ENCODE peak calls at places on chromosome 3, in five cellular contexts. E is IMR-90, N is mesendoderm, P is mesenchymal stem cell, Y is H1. D is an unnamed sample.

GRCh38 chr3:38039101-38039898 is at the start of gene DLEC1:
- DNase-seq in E (peak; percentile 46), N (peak; percentile 93), P (peak; percentile 69), Y (peak; percentile 68), D (peak; percentile 64)

GRCh38 chr3:151971814-151972579 is 98.6 kb downstream of the SUCNR1 start:
- DNase-seq in E (peak; percentile 16), N (peak; percentile 59), P (no peak), Y (no peak), D (no peak)

GRCh38 chr3:30439451-30440053 is 166.8 kb upstream of the TGFBR2 start:
- DNase-seq in E (no peak), N (no peak), P (no peak), Y (no peak), D (no peak)

GRCh38 chr3:119388577-119388976 is 74.8 kb downstream of the TMEM39A start:
- DNase-seq in E (no peak), N (peak; percentile 25), P (no peak), Y (no peak), D (no peak)

GRCh38 chr3:169812844-169813677 is at the start of the genes LRRC34 and LRRIQ4:
- DNase-seq in E (peak; percentile 43), N (peak; percentile 92), P (peak; percentile 77), Y (peak; percentile 83), D (peak; percentile 40)

GRCh38 chr3:31546152-31546551 is 13.4 kb downstream of the STT3B start:
- DNase-seq in E (peak; percentile 32), N (peak; percentile 62), P (peak; percentile 37), Y (no peak), D (no peak)

GRCh38 chr3:142211034-142211433 is 14.4 kb downstream of the GK5 start:
- DNase-seq in E (no peak), N (peak; percentile 68), P (peak; percentile 5), Y (no peak), D (no peak)

GRCh38 chr3:149473314-149473990 is 1.0 kb upstream of the TM4SF4 start:
- DNase-seq in E (peak; percentile 85), N (no peak), P (peak; percentile 57), Y (no peak), D (no peak)

GRCh38 chr3:162441716-162442115 is 945.1 kb downstream of the OTOL1 start:
- DNase-seq in E (no peak), N (no peak), P (peak; percentile 4), Y (no peak), D (no peak)

GRCh38 chr3:125052671-125053303 is 3.0 kb downstream of the HEG1 start:
- DNase-seq in E (peak; percentile 92), N (peak; percentile 65), P (peak; percentile 92), Y (no peak), D (no peak)

GRCh38 chr3:46717447-46718231 is at the start of gene PRSS50:
- DNase-seq in E (no peak), N (peak; percentile 72), P (no peak), Y (no peak), D (no peak)

GRCh38 chr3:37097776-37098175 is 76.6 kb downstream of the LRRFIP2 start:
- DNase-seq in E (no peak), N (no peak), P (no peak), Y (no peak), D (no peak)

GRCh38 chr3:141346839-141347238 is 21.5 kb upstream of the ZBTB38 start:
- DNase-seq in E (peak; percentile 44), N (no peak), P (no peak), Y (no peak), D (no peak)

DNA sequence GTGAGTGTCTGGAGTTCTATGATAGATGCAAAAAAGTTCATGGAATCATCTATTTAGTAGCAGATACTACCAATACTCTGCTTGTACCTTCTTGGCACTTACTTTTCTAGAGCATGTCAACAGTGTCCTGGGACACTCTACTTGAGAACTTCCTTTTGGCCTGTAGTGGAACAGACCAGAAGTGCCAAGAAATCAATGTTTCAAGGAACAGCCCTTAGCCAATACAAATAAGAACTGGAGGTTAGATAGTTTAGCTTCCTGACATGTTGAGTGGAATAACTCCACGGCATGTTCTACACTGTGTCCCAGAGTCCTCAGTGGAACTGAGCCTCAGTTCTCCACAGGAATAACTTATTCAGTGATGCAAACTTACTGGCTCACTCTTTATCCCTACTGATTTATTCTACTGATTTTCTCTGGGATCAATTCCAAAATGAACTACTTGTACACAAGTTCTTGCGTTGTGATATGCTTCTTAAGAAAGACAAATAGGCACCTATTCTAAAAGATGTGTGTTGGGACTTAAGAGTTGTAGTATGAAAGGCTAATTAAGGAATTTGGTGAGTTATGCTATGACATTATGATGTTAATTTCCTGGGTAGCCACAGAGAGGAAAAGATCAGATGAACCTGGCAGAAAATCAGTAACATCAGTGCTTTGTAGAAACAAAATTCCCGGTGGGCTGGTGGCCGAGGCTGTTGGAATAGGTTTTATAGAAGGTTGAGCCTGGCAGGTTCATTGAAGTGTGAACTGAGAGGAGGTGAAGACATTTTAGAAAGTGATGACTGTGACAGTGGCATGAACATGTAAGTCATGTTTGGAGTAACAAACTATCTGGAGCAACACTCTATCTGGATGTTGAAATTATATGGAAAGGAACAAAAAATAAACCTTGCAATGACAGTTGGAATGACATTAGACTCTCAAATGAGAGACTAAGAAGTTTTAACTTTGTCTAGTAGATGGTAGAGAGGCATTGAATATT is 101.8 kb upstream of the RBMS3 start:
- DNase-seq in E (no peak), N (no peak), P (no peak), Y (no peak), D (no peak)
- H3K27ac ChIP-seq in E (no peak overlapping the region), N (no peak overlapping the region), P (no peak overlapping the region), Y (no peak overlapping the region), D (no peak overlapping the region)

GRCh38 chr3:134084230-134084950 is 54.7 kb upstream of the SLCO2A1 start:
- DNase-seq in E (no peak), N (no peak), P (no peak), Y (no peak), D (no peak)
- H3K18ac ChIP-seq in E (no peak overlapping the region), N (no peak overlapping the region), P (no peak overlapping the region), Y (no peak overlapping the region), D (no peak overlapping the region)

DNA sequence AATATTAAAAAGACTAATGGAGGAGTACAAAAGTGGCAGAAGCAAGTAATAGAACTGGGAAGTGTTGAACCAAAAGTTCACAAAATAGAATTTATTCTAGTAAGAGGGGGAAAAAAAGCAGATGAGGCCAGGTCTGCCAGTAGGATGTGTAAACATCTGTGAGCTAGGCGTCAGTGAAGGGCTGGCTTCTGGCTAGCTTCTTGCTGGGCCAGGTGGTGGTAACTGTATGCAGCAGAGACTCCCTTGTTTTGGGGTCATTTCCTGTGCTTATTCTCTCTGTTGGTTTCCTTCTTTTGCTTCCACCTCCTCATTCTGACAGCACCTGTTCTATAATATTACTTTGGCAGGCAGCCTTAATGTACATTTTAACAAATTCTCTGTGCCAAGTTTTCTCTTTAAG is 319.1 kb upstream of the NAALADL2 start:
- DNase-seq in E (no peak), N (peak; percentile 77), P (no peak), Y (peak; percentile 19), D (no peak)
- H3K4me2 ChIP-seq in E (no peak overlapping the region), N (no peak overlapping the region), P (no peak overlapping the region), Y (peak overlapping the region; percentile 60), D (no peak overlapping the region)

GRCh38 chr3:100708644-100708988 is 678 bp upstream of the TFG start:
- DNase-seq in E (no peak), N (no peak), P (no peak), Y (no peak), D (no peak)
- H3K27ac ChIP-seq in E (no peak overlapping the region), N (no peak overlapping the region), P (peak overlapping the region; percentile 87), Y (no peak overlapping the region), D (peak overlapping the region; percentile 99)

DNA sequence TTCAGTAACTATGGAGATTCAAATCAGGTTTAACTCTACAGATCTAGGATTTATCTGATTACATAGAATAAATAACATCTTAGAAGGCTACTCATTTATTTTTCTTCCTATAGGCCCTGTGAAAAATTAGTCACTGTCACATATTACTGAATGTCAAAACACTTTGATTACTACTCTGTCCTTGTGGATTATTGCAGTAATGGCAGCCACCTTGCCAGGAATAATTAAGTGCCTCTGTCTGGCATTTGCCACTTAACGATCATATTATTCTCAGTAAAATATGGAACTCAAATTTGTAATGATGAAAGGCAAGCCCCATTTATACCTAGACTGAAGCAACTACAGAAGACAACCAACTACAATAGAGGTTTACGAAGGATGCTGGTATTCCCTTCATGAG is 596.3 kb upstream of the ARPP21 start:
- DNase-seq in E (no peak), N (no peak), P (no peak), Y (no peak), D (no peak)
- H3K18ac ChIP-seq in E (no peak overlapping the region), N (no peak overlapping the region), P (no peak overlapping the region), Y (no peak overlapping the region), D (no peak overlapping the region)

DNA sequence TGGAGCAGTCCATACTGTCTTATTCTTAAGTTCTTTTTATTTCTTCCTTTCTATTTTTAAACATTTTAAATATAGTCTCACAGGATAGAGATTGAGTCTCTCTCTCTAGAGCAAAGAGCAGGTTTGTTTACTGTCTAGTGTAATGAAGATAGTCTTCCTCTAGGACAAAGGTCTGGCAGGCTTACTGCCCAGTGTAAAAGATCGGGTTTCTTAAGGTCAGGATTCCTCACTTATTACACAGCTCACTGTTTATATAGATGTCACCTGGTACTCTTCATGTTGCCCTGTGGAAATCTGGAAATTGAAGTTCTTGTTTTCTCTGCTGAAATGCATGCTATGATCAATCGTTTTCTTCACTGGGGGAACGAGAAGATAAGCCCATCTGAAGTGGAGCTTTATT is 76.0 kb downstream of the ZBBX start:
- DNase-seq in E (no peak), N (peak; percentile 17), P (peak; percentile 26), Y (no peak), D (no peak)
- H3K4me2 ChIP-seq in E (no peak overlapping the region), N (no peak overlapping the region), P (no peak overlapping the region), Y (no peak overlapping the region), D (no peak overlapping the region)

GRCh38 chr3:50816896-50817295 is 142.2 kb downstream of the DOCK3 start:
- DNase-seq in E (no peak), N (no peak), P (no peak), Y (no peak), D (no peak)
- H3K27ac ChIP-seq in E (no peak overlapping the region), N (no peak overlapping the region), P (no peak overlapping the region), Y (peak overlapping the region; percentile 66), D (no peak overlapping the region)

GRCh38 chr3:111971533-111971932 is 7.3 kb upstream of the ABHD10 start:
- DNase-seq in E (no peak), N (no peak), P (no peak), Y (no peak), D (no peak)
- H3K18ac ChIP-seq in E (no peak overlapping the region), N (no peak overlapping the region), P (no peak overlapping the region), Y (no peak overlapping the region), D (no peak overlapping the region)

DNA sequence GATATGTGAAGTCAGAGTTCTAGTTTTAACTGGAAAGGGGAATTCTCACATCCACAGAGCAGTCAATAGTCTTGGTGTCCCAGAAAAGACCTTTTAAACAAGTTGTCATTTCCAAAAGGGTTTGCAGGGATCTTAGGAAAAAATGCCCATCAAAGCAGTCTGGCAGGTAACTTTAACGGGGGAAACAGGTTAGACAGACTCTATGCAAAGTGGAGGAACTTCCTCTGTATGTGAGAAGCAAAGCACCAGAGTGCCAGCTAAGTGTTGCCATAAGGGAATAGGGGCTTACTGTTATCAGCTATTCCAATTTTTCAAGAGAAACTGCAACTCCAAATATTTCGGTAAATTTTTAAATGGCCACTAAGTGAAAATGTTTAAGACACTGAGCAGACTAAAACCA is 307.9 kb upstream of the MDFIC2 start:
- DNase-seq in E (no peak), N (no peak), P (no peak), Y (no peak), D (no peak)
- H3K4me2 ChIP-seq in E (no peak overlapping the region), N (no peak overlapping the region), P (no peak overlapping the region), Y (no peak overlapping the region), D (no peak overlapping the region)

D was measured in neuronal stem cell.